ENCODE peak calls at places on chromosomes 2 and 18, in seven cellular contexts. G is esophagus squamous epithelium, X is stomach, O is body of pancreas, P is gastrocnemius medialis, V is spleen, T is adrenal gland. I is an unnamed sample. For H3K4me1, the result is how much of the 10 kb centered on the place peaks cover.

GRCh38 chr2:239211391-239212094 is 189.3 kb downstream of the HDAC4 start:
- DNase-seq in G (no peak), X (no peak), O (no peak), P (peak), V (no peak), T (no peak), I (no peak)

GRCh38 chr2:201157694-201158093 is 25.2 kb upstream of the CASP10 start:
- DNase-seq in G (no peak), X (no peak), O (no peak), P (no peak), V (no peak), T (no peak), I (no peak)

GRCh38 chr2:147760984-147761383 is 83.8 kb upstream of the ACVR2A start:
- DNase-seq in G (no peak), X (no peak), O (no peak), P (no peak), V (no peak), T (no peak), I (no peak)

GRCh38 chr18:36711014-36711725 is 117.6 kb downstream of the TPGS2 start:
- DNase-seq in G (no peak), X (no peak), O (no peak), P (no peak), V (no peak), T (no peak), I (no peak)

GRCh38 chr18:35283923-35284794 is 5.9 kb downstream of the ZSCAN30 start:
- DNase-seq in G (no peak), X (no peak), O (no peak), P (no peak), V (no peak), T (no peak), I (no peak)

GRCh38 chr18:71529708-71530303 is 1014.3 kb downstream of the CBLN2 start:
- DNase-seq in G (no peak), X (no peak), O (no peak), P (no peak), V (no peak), T (no peak), I (no peak)

GRCh38 chr2:114426111-114426510 is 16.3 kb upstream of the DPP10 start:
- DNase-seq in G (no peak), X (no peak), O (no peak), P (no peak), V (no peak), T (peak), I (peak)

GRCh38 chr2:68813596-68813995 is 57.6 kb downstream of the BMP10 start:
- DNase-seq in G (no peak), X (no peak), O (no peak), P (no peak), V (no peak), T (no peak), I (no peak)

GRCh38 chr2:19111297-19111696 is 247.1 kb downstream of the OSR1 start:
- DNase-seq in G (no peak), X (no peak), O (no peak), P (no peak), V (no peak), T (no peak), I (no peak)

GRCh38 chr2:54524236-54524991 is 68.3 kb downstream of the SPTBN1 start:
- DNase-seq in G (no peak), X (no peak), O (peak), P (peak), V (no peak), T (peak), I (peak)

GRCh38 chr2:184598313-184599053 is at the start of gene ZNF804A:
- DNase-seq in G (no peak), X (peak), O (peak), P (peak), V (peak), T (peak), I (peak)
- TF ChIP-seq POLR2A in G (peak), X (no peak), O (no peak), P (no peak), V (no peak), T (no peak), I (no peak)

GRCh38 chr2:101204400-101205095 is 48.1 kb upstream of the CNOT11 start:
- DNase-seq in G (no peak), X (no peak), O (no peak), P (no peak), V (no peak), T (no peak), I (no peak)
- TF ChIP-seq CTCF in G (peak), X (no peak), O (no peak), P (no peak), V (no peak), T (peak), I (no peak)

GRCh38 chr2:63571291-63571690 is 17.0 kb downstream of the WDPCP start:
- DNase-seq in G (no peak), X (no peak), O (no peak), P (no peak), V (no peak), T (no peak), I (no peak)

GRCh38 chr2:63572001-63572400 is 16.3 kb downstream of the WDPCP start:
- DNase-seq in G (no peak), X (no peak), O (no peak), P (no peak), V (no peak), T (no peak), I (no peak)

GRCh38 chr2:63569740-63570139 is 18.5 kb downstream of the WDPCP start:
- DNase-seq in G (no peak), X (no peak), O (no peak), P (no peak), V (no peak), T (no peak), I (no peak)
- H3K4me1 ChIP-seq in G (under half), X (under half), O (under half), P (under half), V (under half), T (under half), I (under half)

GRCh38 chr2:3581367-3582262 is 6.6 kb downstream of the RPS7 start:
- DNase-seq in G (no peak), X (no peak), O (no peak), P (no peak), V (no peak), T (no peak), I (no peak)
- TF ChIP-seq POLR2A in G (no peak), X (no peak), O (no peak), P (no peak), V (no peak), T (no peak), I (no peak)

GRCh38 chr18:44187090-44187489 is 493.6 kb upstream of the SETBP1 start:
- DNase-seq in G (no peak), X (no peak), O (no peak), P (no peak), V (no peak), T (no peak), I (no peak)
- TF ChIP-seq CTCF in G (no peak), X (no peak), O (no peak), P (no peak), V (no peak), T (no peak), I (no peak)

GRCh38 chr2:169479257-169480078 is at the start of gene BBS5:
- DNase-seq in G (peak), X (peak), O (peak), P (peak), V (peak), T (peak), I (peak)
- H3K4me1 ChIP-seq in G (under half), X (under half), O (under half), P (under half), V (under half), T (under half), I (under half)

GRCh38 chr2:102778260-102778659 is 16.4 kb downstream of the TMEM182 start:
- DNase-seq in G (no peak), X (no peak), O (no peak), P (no peak), V (no peak), T (no peak), I (no peak)
- TF ChIP-seq POLR2A in G (no peak), X (no peak), O (no peak), P (no peak), V (no peak), T (no peak), I (no peak)